ENCODE peak calls at places on chromosome 17, in six cellular contexts. One of them, this sample, is unnamed.

GRCh38 chr17:46782250-46782953 is 36.1 kb downstream of the WNT3 start:
- ATAC-seq in A549: peak; percentile 93
- ATAC-seq in left lung: peak; percentile 84
- ATAC-seq in activated naive CD8-positive, alpha-beta T cell treated with anti-CD3 and anti-CD28 coated beads, Interleukin-2, amount 10 ng/mL, durations not matched to agents 7 days and 5 days: peak; percentile 54
- ATAC-seq in IMR-90: peak; percentile 77
- ATAC-seq in activated CD8-positive, alpha-beta memory T cell treated with anti-CD3 and anti-CD28 coated beads, Interleukin-2, amount 10 ng/mL, durations not matched to agents 7 days and 5 days: peak; percentile 53
- ATAC-seq in this sample: peak; percentile 64

GRCh38 chr17:66330646-66331037 is 28.2 kb downstream of the PRKCA start:
- ATAC-seq in A549: no peak
- ATAC-seq in left lung: no peak
- ATAC-seq in activated naive CD8-positive, alpha-beta T cell treated with anti-CD3 and anti-CD28 coated beads, Interleukin-2, amount 10 ng/mL, durations not matched to agents 7 days and 5 days: no peak
- ATAC-seq in IMR-90: no peak
- ATAC-seq in activated CD8-positive, alpha-beta memory T cell treated with anti-CD3 and anti-CD28 coated beads, Interleukin-2, amount 10 ng/mL, durations not matched to agents 7 days and 5 days: no peak
- ATAC-seq in this sample: no peak

GRCh38 chr17:74690409-74690825 is 22.3 kb downstream of the CD300LF start:
- ATAC-seq in A549: peak; percentile 24
- ATAC-seq in left lung: peak; percentile 88
- ATAC-seq in activated naive CD8-positive, alpha-beta T cell treated with anti-CD3 and anti-CD28 coated beads, Interleukin-2, amount 10 ng/mL, durations not matched to agents 7 days and 5 days: no peak
- ATAC-seq in IMR-90: no peak
- ATAC-seq in activated CD8-positive, alpha-beta memory T cell treated with anti-CD3 and anti-CD28 coated beads, Interleukin-2, amount 10 ng/mL, durations not matched to agents 7 days and 5 days: peak; percentile 57
- ATAC-seq in this sample: peak; percentile 37

GRCh38 chr17:15469260-15469659 is 1.8 kb upstream of the CDRT4 start:
- ATAC-seq in A549: no peak
- ATAC-seq in left lung: no peak
- ATAC-seq in activated naive CD8-positive, alpha-beta T cell treated with anti-CD3 and anti-CD28 coated beads, Interleukin-2, amount 10 ng/mL, durations not matched to agents 7 days and 5 days: no peak
- ATAC-seq in IMR-90: no peak
- ATAC-seq in activated CD8-positive, alpha-beta memory T cell treated with anti-CD3 and anti-CD28 coated beads, Interleukin-2, amount 10 ng/mL, durations not matched to agents 7 days and 5 days: no peak
- ATAC-seq in this sample: no peak

GRCh38 chr17:51169340-51169739 is 3.1 kb downstream of the NME2 start:
- ATAC-seq in A549: no peak
- ATAC-seq in left lung: no peak
- ATAC-seq in activated naive CD8-positive, alpha-beta T cell treated with anti-CD3 and anti-CD28 coated beads, Interleukin-2, amount 10 ng/mL, durations not matched to agents 7 days and 5 days: no peak
- ATAC-seq in IMR-90: no peak
- ATAC-seq in activated CD8-positive, alpha-beta memory T cell treated with anti-CD3 and anti-CD28 coated beads, Interleukin-2, amount 10 ng/mL, durations not matched to agents 7 days and 5 days: no peak
- ATAC-seq in this sample: no peak

GRCh38 chr17:61337247-61337812 is 62.3 kb upstream of the TBX2 start:
- ATAC-seq in A549: no peak
- ATAC-seq in left lung: no peak
- ATAC-seq in activated naive CD8-positive, alpha-beta T cell treated with anti-CD3 and anti-CD28 coated beads, Interleukin-2, amount 10 ng/mL, durations not matched to agents 7 days and 5 days: no peak
- ATAC-seq in IMR-90: no peak
- ATAC-seq in activated CD8-positive, alpha-beta memory T cell treated with anti-CD3 and anti-CD28 coated beads, Interleukin-2, amount 10 ng/mL, durations not matched to agents 7 days and 5 days: no peak
- ATAC-seq in this sample: no peak

GRCh38 chr17:46736100-46736499 is 82.4 kb downstream of the WNT3 start:
- ATAC-seq in A549: no peak
- ATAC-seq in left lung: no peak
- ATAC-seq in activated naive CD8-positive, alpha-beta T cell treated with anti-CD3 and anti-CD28 coated beads, Interleukin-2, amount 10 ng/mL, durations not matched to agents 7 days and 5 days: no peak
- ATAC-seq in IMR-90: no peak
- ATAC-seq in activated CD8-positive, alpha-beta memory T cell treated with anti-CD3 and anti-CD28 coated beads, Interleukin-2, amount 10 ng/mL, durations not matched to agents 7 days and 5 days: no peak
- ATAC-seq in this sample: no peak

GRCh38 chr17:14901376-14901775 is 363.8 kb downstream of the PMP22 start:
- ATAC-seq in A549: no peak
- ATAC-seq in left lung: no peak
- ATAC-seq in activated naive CD8-positive, alpha-beta T cell treated with anti-CD3 and anti-CD28 coated beads, Interleukin-2, amount 10 ng/mL, durations not matched to agents 7 days and 5 days: no peak
- ATAC-seq in IMR-90: no peak
- ATAC-seq in activated CD8-positive, alpha-beta memory T cell treated with anti-CD3 and anti-CD28 coated beads, Interleukin-2, amount 10 ng/mL, durations not matched to agents 7 days and 5 days: no peak
- ATAC-seq in this sample: no peak

GRCh38 chr17:78058001-78058400 is 70.6 kb downstream of the TMC6 start:
- ATAC-seq in A549: no peak
- ATAC-seq in left lung: peak; percentile 91
- ATAC-seq in activated naive CD8-positive, alpha-beta T cell treated with anti-CD3 and anti-CD28 coated beads, Interleukin-2, amount 10 ng/mL, durations not matched to agents 7 days and 5 days: no peak
- ATAC-seq in IMR-90: no peak
- ATAC-seq in activated CD8-positive, alpha-beta memory T cell treated with anti-CD3 and anti-CD28 coated beads, Interleukin-2, amount 10 ng/mL, durations not matched to agents 7 days and 5 days: no peak
- ATAC-seq in this sample: no peak

GRCh38 chr17:18160128-18160856 is 23.3 kb upstream of the ALKBH5 start:
- ATAC-seq in A549: no peak
- ATAC-seq in left lung: no peak
- ATAC-seq in activated naive CD8-positive, alpha-beta T cell treated with anti-CD3 and anti-CD28 coated beads, Interleukin-2, amount 10 ng/mL, durations not matched to agents 7 days and 5 days: no peak
- ATAC-seq in IMR-90: no peak
- ATAC-seq in activated CD8-positive, alpha-beta memory T cell treated with anti-CD3 and anti-CD28 coated beads, Interleukin-2, amount 10 ng/mL, durations not matched to agents 7 days and 5 days: no peak
- ATAC-seq in this sample: no peak

GRCh38 chr17:50532452-50533024 is at the start of gene EPN3:
- ATAC-seq in A549: peak; percentile 58
- ATAC-seq in left lung: peak; percentile 81
- ATAC-seq in activated naive CD8-positive, alpha-beta T cell treated with anti-CD3 and anti-CD28 coated beads, Interleukin-2, amount 10 ng/mL, durations not matched to agents 7 days and 5 days: peak; percentile 51
- ATAC-seq in IMR-90: no peak
- ATAC-seq in activated CD8-positive, alpha-beta memory T cell treated with anti-CD3 and anti-CD28 coated beads, Interleukin-2, amount 10 ng/mL, durations not matched to agents 7 days and 5 days: peak; percentile 54
- ATAC-seq in this sample: peak; percentile 64

GRCh38 chr17:58247511-58248363 is 9.4 kb downstream of the LPO start:
- ATAC-seq in A549: no peak
- ATAC-seq in left lung: no peak
- ATAC-seq in activated naive CD8-positive, alpha-beta T cell treated with anti-CD3 and anti-CD28 coated beads, Interleukin-2, amount 10 ng/mL, durations not matched to agents 7 days and 5 days: peak; percentile 46
- ATAC-seq in IMR-90: no peak
- ATAC-seq in activated CD8-positive, alpha-beta memory T cell treated with anti-CD3 and anti-CD28 coated beads, Interleukin-2, amount 10 ng/mL, durations not matched to agents 7 days and 5 days: peak; percentile 21
- ATAC-seq in this sample: no peak

GRCh38 chr17:17798573-17799255 is 38.1 kb downstream of the SREBF1 start:
- ATAC-seq in A549: peak; percentile 9
- ATAC-seq in left lung: no peak
- ATAC-seq in activated naive CD8-positive, alpha-beta T cell treated with anti-CD3 and anti-CD28 coated beads, Interleukin-2, amount 10 ng/mL, durations not matched to agents 7 days and 5 days: peak; percentile 16
- ATAC-seq in IMR-90: no peak
- ATAC-seq in activated CD8-positive, alpha-beta memory T cell treated with anti-CD3 and anti-CD28 coated beads, Interleukin-2, amount 10 ng/mL, durations not matched to agents 7 days and 5 days: no peak
- ATAC-seq in this sample: no peak

GRCh38 chr17:10061131-10061581 is 137.2 kb downstream of the GAS7 start:
- ATAC-seq in A549: no peak
- ATAC-seq in left lung: no peak
- ATAC-seq in activated naive CD8-positive, alpha-beta T cell treated with anti-CD3 and anti-CD28 coated beads, Interleukin-2, amount 10 ng/mL, durations not matched to agents 7 days and 5 days: no peak
- ATAC-seq in IMR-90: no peak
- ATAC-seq in activated CD8-positive, alpha-beta memory T cell treated with anti-CD3 and anti-CD28 coated beads, Interleukin-2, amount 10 ng/mL, durations not matched to agents 7 days and 5 days: no peak
- ATAC-seq in this sample: no peak

GRCh38 chr17:79008666-79009387 is 737 bp downstream of the CANT1 start:
- ATAC-seq in A549: no peak
- ATAC-seq in left lung: no peak
- ATAC-seq in activated naive CD8-positive, alpha-beta T cell treated with anti-CD3 and anti-CD28 coated beads, Interleukin-2, amount 10 ng/mL, durations not matched to agents 7 days and 5 days: no peak
- ATAC-seq in IMR-90: peak; percentile 1
- ATAC-seq in activated CD8-positive, alpha-beta memory T cell treated with anti-CD3 and anti-CD28 coated beads, Interleukin-2, amount 10 ng/mL, durations not matched to agents 7 days and 5 days: peak; percentile 4
- ATAC-seq in this sample: peak; percentile 4

GRCh38 chr17:76276069-76276431 is 10.9 kb downstream of the UBALD2 start:
- ATAC-seq in A549: no peak
- ATAC-seq in left lung: no peak
- ATAC-seq in activated naive CD8-positive, alpha-beta T cell treated with anti-CD3 and anti-CD28 coated beads, Interleukin-2, amount 10 ng/mL, durations not matched to agents 7 days and 5 days: no peak
- ATAC-seq in IMR-90: no peak
- ATAC-seq in activated CD8-positive, alpha-beta memory T cell treated with anti-CD3 and anti-CD28 coated beads, Interleukin-2, amount 10 ng/mL, durations not matched to agents 7 days and 5 days: no peak
- ATAC-seq in this sample: no peak

GRCh38 chr17:27332052-27332403 is 38.1 kb downstream of the WSB1 start:
- ATAC-seq in A549: no peak
- ATAC-seq in left lung: no peak
- ATAC-seq in activated naive CD8-positive, alpha-beta T cell treated with anti-CD3 and anti-CD28 coated beads, Interleukin-2, amount 10 ng/mL, durations not matched to agents 7 days and 5 days: no peak
- ATAC-seq in IMR-90: no peak
- ATAC-seq in activated CD8-positive, alpha-beta memory T cell treated with anti-CD3 and anti-CD28 coated beads, Interleukin-2, amount 10 ng/mL, durations not matched to agents 7 days and 5 days: no peak
- ATAC-seq in this sample: no peak

GRCh38 chr17:34243732-34244299 is 11.3 kb upstream of the CCL2 start:
- ATAC-seq in A549: no peak
- ATAC-seq in left lung: no peak
- ATAC-seq in activated naive CD8-positive, alpha-beta T cell treated with anti-CD3 and anti-CD28 coated beads, Interleukin-2, amount 10 ng/mL, durations not matched to agents 7 days and 5 days: no peak
- ATAC-seq in IMR-90: no peak
- ATAC-seq in activated CD8-positive, alpha-beta memory T cell treated with anti-CD3 and anti-CD28 coated beads, Interleukin-2, amount 10 ng/mL, durations not matched to agents 7 days and 5 days: no peak
- ATAC-seq in this sample: no peak

GRCh38 chr17:1553354-1554266 is 9.0 kb downstream of the PITPNA start:
- ATAC-seq in A549: no peak
- ATAC-seq in left lung: peak; percentile 74
- ATAC-seq in activated naive CD8-positive, alpha-beta T cell treated with anti-CD3 and anti-CD28 coated beads, Interleukin-2, amount 10 ng/mL, durations not matched to agents 7 days and 5 days: no peak
- ATAC-seq in IMR-90: no peak
- ATAC-seq in activated CD8-positive, alpha-beta memory T cell treated with anti-CD3 and anti-CD28 coated beads, Interleukin-2, amount 10 ng/mL, durations not matched to agents 7 days and 5 days: no peak
- ATAC-seq in this sample: no peak

GRCh38 chr17:73782641-73783381 is 138.6 kb upstream of the SDK2 start:
- ATAC-seq in A549: peak; percentile 40
- ATAC-seq in left lung: no peak
- ATAC-seq in activated naive CD8-positive, alpha-beta T cell treated with anti-CD3 and anti-CD28 coated beads, Interleukin-2, amount 10 ng/mL, durations not matched to agents 7 days and 5 days: no peak
- ATAC-seq in IMR-90: no peak
- ATAC-seq in activated CD8-positive, alpha-beta memory T cell treated with anti-CD3 and anti-CD28 coated beads, Interleukin-2, amount 10 ng/mL, durations not matched to agents 7 days and 5 days: no peak
- ATAC-seq in this sample: no peak

GRCh38 chr17:39306509-39307212 is 80.9 kb upstream of the STAC2 start:
- ATAC-seq in A549: no peak
- ATAC-seq in left lung: peak; percentile 34
- ATAC-seq in activated naive CD8-positive, alpha-beta T cell treated with anti-CD3 and anti-CD28 coated beads, Interleukin-2, amount 10 ng/mL, durations not matched to agents 7 days and 5 days: no peak
- ATAC-seq in IMR-90: no peak
- ATAC-seq in activated CD8-positive, alpha-beta memory T cell treated with anti-CD3 and anti-CD28 coated beads, Interleukin-2, amount 10 ng/mL, durations not matched to agents 7 days and 5 days: no peak
- ATAC-seq in this sample: no peak

GRCh38 chr17:72244494-72244893 is 123.7 kb downstream of the SOX9 start:
- ATAC-seq in A549: no peak
- ATAC-seq in left lung: no peak
- ATAC-seq in activated naive CD8-positive, alpha-beta T cell treated with anti-CD3 and anti-CD28 coated beads, Interleukin-2, amount 10 ng/mL, durations not matched to agents 7 days and 5 days: no peak
- ATAC-seq in IMR-90: no peak
- ATAC-seq in activated CD8-positive, alpha-beta memory T cell treated with anti-CD3 and anti-CD28 coated beads, Interleukin-2, amount 10 ng/mL, durations not matched to agents 7 days and 5 days: no peak
- ATAC-seq in this sample: no peak

GRCh38 chr17:2689411-2690164 is 22.0 kb downstream of the CLUH start:
- ATAC-seq in A549: peak; percentile 7
- ATAC-seq in left lung: peak; percentile 5
- ATAC-seq in activated naive CD8-positive, alpha-beta T cell treated with anti-CD3 and anti-CD28 coated beads, Interleukin-2, amount 10 ng/mL, durations not matched to agents 7 days and 5 days: no peak
- ATAC-seq in IMR-90: no peak
- ATAC-seq in activated CD8-positive, alpha-beta memory T cell treated with anti-CD3 and anti-CD28 coated beads, Interleukin-2, amount 10 ng/mL, durations not matched to agents 7 days and 5 days: peak; percentile 59
- ATAC-seq in this sample: peak; percentile 3

GRCh38 chr17:35213412-35213925 is 19.3 kb upstream of the SLC35G3 start:
- ATAC-seq in A549: no peak
- ATAC-seq in left lung: no peak
- ATAC-seq in activated naive CD8-positive, alpha-beta T cell treated with anti-CD3 and anti-CD28 coated beads, Interleukin-2, amount 10 ng/mL, durations not matched to agents 7 days and 5 days: no peak
- ATAC-seq in IMR-90: no peak
- ATAC-seq in activated CD8-positive, alpha-beta memory T cell treated with anti-CD3 and anti-CD28 coated beads, Interleukin-2, amount 10 ng/mL, durations not matched to agents 7 days and 5 days: no peak
- ATAC-seq in this sample: no peak

GRCh38 chr17:7502987-7503386 is 18.8 kb downstream of the POLR2A start:
- ATAC-seq in A549: peak; percentile 62
- ATAC-seq in left lung: no peak
- ATAC-seq in activated naive CD8-positive, alpha-beta T cell treated with anti-CD3 and anti-CD28 coated beads, Interleukin-2, amount 10 ng/mL, durations not matched to agents 7 days and 5 days: no peak
- ATAC-seq in IMR-90: no peak
- ATAC-seq in activated CD8-positive, alpha-beta memory T cell treated with anti-CD3 and anti-CD28 coated beads, Interleukin-2, amount 10 ng/mL, durations not matched to agents 7 days and 5 days: peak; percentile 28
- ATAC-seq in this sample: no peak

GRCh38 chr17:66849851-66850580 is 15.1 kb downstream of the CACNG5 start:
- ATAC-seq in A549: no peak
- ATAC-seq in left lung: no peak
- ATAC-seq in activated naive CD8-positive, alpha-beta T cell treated with anti-CD3 and anti-CD28 coated beads, Interleukin-2, amount 10 ng/mL, durations not matched to agents 7 days and 5 days: no peak
- ATAC-seq in IMR-90: no peak
- ATAC-seq in activated CD8-positive, alpha-beta memory T cell treated with anti-CD3 and anti-CD28 coated beads, Interleukin-2, amount 10 ng/mL, durations not matched to agents 7 days and 5 days: no peak
- ATAC-seq in this sample: no peak

GRCh38 chr17:16419074-16419928 is 3.9 kb downstream of the TRPV2 start:
- ATAC-seq in A549: peak; percentile 77
- ATAC-seq in left lung: peak; percentile 42
- ATAC-seq in activated naive CD8-positive, alpha-beta T cell treated with anti-CD3 and anti-CD28 coated beads, Interleukin-2, amount 10 ng/mL, durations not matched to agents 7 days and 5 days: peak; percentile 14
- ATAC-seq in IMR-90: peak; percentile 79
- ATAC-seq in activated CD8-positive, alpha-beta memory T cell treated with anti-CD3 and anti-CD28 coated beads, Interleukin-2, amount 10 ng/mL, durations not matched to agents 7 days and 5 days: peak; percentile 52
- ATAC-seq in this sample: peak; percentile 38